ENCODE peak calls at places on chromosome 4, in ten cellular contexts. M, B, L, D, P, A, C, N, V and I are unnamed samples. For H3K4me1 and H3K9me3, the result is how much of the 10 kb centered on the place peaks cover.

GRCh38 chr4:1202526-1203378 is 30.4 kb upstream of the SPON2 start:
- DNase-seq in N (no peak), M (no peak), P (peak), L (no peak), A (peak), V (peak), B (no peak), C (peak), D (peak), I (peak)

GRCh38 chr4:77367638-77368037 is 210.6 kb downstream of the CCNG2 start:
- DNase-seq in P (no peak), M (no peak), C (no peak), B (no peak), D (no peak), L (no peak), N (no peak), A (no peak), V (no peak), I (no peak)

GRCh38 chr4:39850727-39851126 is 127.0 kb downstream of the PDS5A start:
- DNase-seq in V (no peak), C (no peak), D (no peak), M (no peak), B (no peak), A (no peak), P (no peak), N (no peak), L (no peak), I (no peak)

GRCh38 chr4:53489279-53489889 is 101.9 kb downstream of the LNX1 start:
- DNase-seq in A (no peak), V (no peak), C (no peak), L (peak), B (no peak), M (no peak), D (no peak), N (no peak), P (no peak), I (no peak)

GRCh38 chr4:173025131-173025530 is 143.5 kb upstream of the GALNT7 start:
- DNase-seq in L (peak), B (no peak), P (no peak), D (no peak), M (no peak), C (peak), N (peak), A (peak), V (no peak), I (no peak)

GRCh38 chr4:16413794-16414555 is 187.7 kb upstream of the TAPT1 start:
- DNase-seq in C (no peak), A (no peak), V (no peak), D (no peak), L (no peak), M (no peak), N (no peak), B (no peak), P (no peak), I (no peak)

GRCh38 chr4:10321931-10322330 is 135.3 kb downstream of the ZNF518B start:
- DNase-seq in C (no peak), A (no peak), L (no peak), N (no peak), V (no peak), B (no peak), D (no peak), M (no peak), P (no peak), I (no peak)

GRCh38 chr4:87943660-87944149 is 31.8 kb upstream of the SPP1 start:
- DNase-seq in V (no peak), C (no peak), D (no peak), M (no peak), B (no peak), A (no peak), P (no peak), N (no peak), L (no peak), I (no peak)

GRCh38 chr4:8044699-8045098 is 105.0 kb upstream of the AFAP1 start:
- DNase-seq in V (no peak), N (no peak), B (no peak), A (no peak), M (no peak), D (no peak), C (no peak), P (no peak), L (no peak), I (no peak)

GRCh38 chr4:176841730-176842129 is 49.0 kb upstream of the VEGFC start:
- DNase-seq in M (no peak), C (no peak), L (peak), V (no peak), D (no peak), B (no peak), A (no peak), N (no peak), P (no peak), I (no peak)

GRCh38 chr4:140719022-140719421 is 37.2 kb downstream of the TBC1D9 start:
- DNase-seq in P (no peak), D (no peak), A (no peak), B (no peak), M (no peak), L (no peak), N (no peak), C (no peak), V (no peak), I (no peak)

GRCh38 chr4:122584517-122584916 is 36.3 kb downstream of the IL21 start:
- DNase-seq in D (no peak), V (no peak), M (no peak), P (no peak), L (peak), A (no peak), C (no peak), B (no peak), N (no peak), I (no peak)

GRCh38 chr4:143514432-143514831 is 930 bp downstream of the SMARCA5 start:
- DNase-seq in B (peak), V (peak), N (peak), D (peak), P (peak), L (peak), C (peak), M (peak), A (peak), I (no peak)

GRCh38 chr4:101155368-101155767 is 192.0 kb downstream of the PPP3CA start:
- DNase-seq in N (peak), B (no peak), V (no peak), M (no peak), A (no peak), L (peak), C (no peak), D (no peak), P (no peak), I (no peak)

GRCh38 chr4:109729155-109729562 is 711 bp downstream of the PLA2G12A start:
- DNase-seq in M (no peak), C (no peak), P (no peak), N (peak), B (no peak), L (no peak), A (no peak), V (no peak), D (no peak), I (no peak)

GRCh38 chr4:54085284-54085683 is 14.7 kb upstream of the GSX2 start:
- DNase-seq in C (peak), A (no peak), V (no peak), N (peak), P (no peak), D (no peak), B (no peak), L (peak), M (peak), I (peak)

GRCh38 chr4:52718123-52718522 is 33.1 kb downstream of the ERVMER34-1 start:
- DNase-seq in N (no peak), A (no peak), P (no peak), B (no peak), V (no peak), D (no peak), M (no peak), C (no peak), L (peak), I (no peak)

GRCh38 chr4:169106696-169107229 is 96.7 kb upstream of the CBR4 start:
- DNase-seq in A (no peak), L (no peak), B (no peak), D (no peak), N (no peak), P (no peak), V (no peak), M (no peak), C (no peak), I (no peak)

GRCh38 chr4:153142700-153143438 is 61.4 kb upstream of the TRIM2 start:
- DNase-seq in P (peak), B (peak), M (peak), N (peak), C (peak), L (peak), D (no peak), V (peak), A (peak), I (peak)

GRCh38 chr4:89174784-89175183 is 63.5 kb downstream of the TIGD2 start:
- DNase-seq in C (no peak), L (no peak), M (no peak), A (no peak), P (no peak), N (no peak), D (no peak), V (no peak), B (no peak), I (no peak)

GRCh38 chr4:179698321-179698720 is 2256.1 kb upstream of the AGA start:
- DNase-seq in A (no peak), N (no peak), V (no peak), P (no peak), D (no peak), B (no peak), C (no peak), M (no peak), L (no peak), I (no peak)

GRCh38 chr4:142314183-142314582 is 531.9 kb downstream of the INPP4B start:
- DNase-seq in P (no peak), A (no peak), V (no peak), B (no peak), M (no peak), N (no peak), D (no peak), C (no peak), L (no peak), I (no peak)

GRCh38 chr4:173426064-173426463 is 27.1 kb upstream of the SCRG1 start:
- DNase-seq in M (no peak), P (no peak), A (no peak), L (no peak), N (no peak), C (no peak), B (no peak), V (no peak), D (no peak), I (no peak)

GRCh38 chr4:184475096-184475461 is 729 bp upstream of the IRF2 start:
- DNase-seq in D (no peak), M (peak), N (peak), V (peak), L (peak), B (peak), C (peak), P (peak), A (peak), I (peak)

GRCh38 chr4:152099061-152099425 is 338.2 kb upstream of the GATB start:
- DNase-seq in V (no peak), D (no peak), M (no peak), L (no peak), N (no peak), A (no peak), P (no peak), C (no peak), B (no peak), I (no peak)
- H3K4me1 ChIP-seq in V (under half), D (under half), M (under half), L (half or more), N (under half), A (under half), P (under half), C (under half), B (under half), I (under half)

GRCh38 chr4:47662975-47663374 is 174.9 kb downstream of the CORIN start:
- DNase-seq in M (no peak), A (no peak), N (no peak), P (no peak), L (peak), V (no peak), D (no peak), B (no peak), C (no peak), I (no peak)
- H3K27ac ChIP-seq in M (no peak), A (no peak), N (no peak), P (no peak), L (no peak), V (no peak), D (no peak), B (no peak), C (no peak), I (no peak)

GRCh38 chr4:33316033-33316432 is 2595.9 kb downstream of the PCDH7 start:
- DNase-seq in A (no peak), D (no peak), P (no peak), M (no peak), L (no peak), C (no peak), N (no peak), V (no peak), B (no peak), I (no peak)
- H3K9me3 ChIP-seq in A (under half), D (under half), P (under half), M (under half), L (under half), C (under half), N (under half), V (under half), B (under half), I (under half)

DNA sequence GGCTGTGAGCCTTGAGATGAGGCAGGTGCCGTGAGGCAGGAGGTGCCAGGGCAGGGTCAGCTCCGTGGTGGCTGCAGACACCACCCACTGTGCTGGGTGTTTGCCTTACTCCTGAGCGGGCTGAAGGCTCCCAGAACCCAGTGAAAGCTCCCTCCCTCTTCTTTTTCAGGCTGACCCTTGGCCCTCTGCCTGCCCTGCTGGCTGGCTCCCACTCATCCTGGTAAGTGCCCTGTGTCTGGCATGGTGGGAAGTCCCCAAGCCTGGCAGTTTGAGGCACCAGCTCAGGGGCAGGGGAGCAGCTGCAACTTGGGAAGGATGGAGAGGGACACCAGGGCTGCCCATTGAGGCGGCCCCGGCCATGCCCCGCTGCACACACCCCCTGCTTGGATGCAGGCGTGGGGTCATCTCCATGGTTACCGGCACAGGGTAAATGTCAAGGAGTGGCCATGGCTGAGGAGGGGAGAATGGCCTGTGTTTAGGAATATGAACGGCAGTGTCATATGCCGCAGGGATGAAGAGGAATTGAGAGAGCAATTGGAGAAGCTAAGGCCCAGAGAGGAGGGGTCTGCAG is 16.8 kb downstream of the SH3BP2 start:
- DNase-seq in P (no peak), M (no peak), C (no peak), V (no peak), N (no peak), L (no peak), B (no peak), D (no peak), A (no peak), I (no peak)
- H3K4me1 ChIP-seq in P (under half), M (half or more), C (half or more), V (under half), N (under half), L (under half), B (half or more), D (half or more), A (half or more), I (under half)

DNA sequence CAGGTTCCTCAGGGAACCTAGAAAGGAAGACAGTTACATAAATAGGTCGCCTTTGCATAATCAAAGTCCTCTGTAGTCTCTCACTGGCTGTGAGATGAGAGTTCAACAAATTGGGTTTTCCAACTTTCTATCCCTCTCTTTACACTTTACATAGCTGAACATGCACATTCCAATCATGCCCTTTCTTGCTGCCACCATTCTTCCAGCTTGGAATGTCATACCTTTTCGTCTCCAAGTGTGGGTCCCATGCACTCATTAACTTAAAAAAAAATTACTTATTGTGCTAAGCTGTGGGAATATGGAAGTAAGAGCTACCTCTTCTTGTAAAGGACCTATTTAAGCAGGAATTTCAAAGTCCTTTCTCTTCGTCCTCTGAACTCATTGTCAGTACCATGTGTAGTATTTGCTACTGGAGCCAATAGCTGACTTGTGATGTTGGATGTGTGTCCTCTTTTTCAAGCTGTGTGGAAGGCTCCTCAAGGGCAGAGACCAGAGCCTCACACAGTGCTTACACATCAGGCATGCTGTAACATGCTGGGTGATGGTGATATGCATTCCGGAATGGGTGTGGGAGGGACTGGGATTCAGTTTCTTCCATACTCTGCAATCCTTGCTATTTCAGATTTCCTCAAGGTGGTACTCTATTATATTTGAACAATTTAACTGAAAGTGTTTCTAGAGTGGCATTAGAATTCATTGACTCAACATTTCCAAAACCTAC is 7.1 kb downstream of the ENOPH1 start:
- DNase-seq in N (no peak), V (no peak), C (no peak), B (no peak), A (no peak), D (no peak), L (no peak), M (no peak), P (no peak), I (no peak)
- H3K27ac ChIP-seq in N (no peak), V (no peak), C (no peak), B (no peak), A (no peak), D (no peak), L (no peak), M (no peak), P (no peak), I (no peak)